ENCODE peak calls at places on chromosome 3, in six cellular contexts. H is GM12878, A is K562, Z is H1, K is GM12892, M is HepG2. N is an unnamed sample.

GRCh38 chr3:184368804-184369183 is 7.3 kb downstream of the POLR2H start:
- DNase-seq in K (no peak), A (no peak), H (no peak), M (no peak), Z (no peak), N (no peak)

GRCh38 chr3:76631251-76631650 is 408.6 kb upstream of the ROBO2 start:
- DNase-seq in M (no peak), Z (no peak), A (no peak), K (no peak), H (no peak), N (no peak)

GRCh38 chr3:4425055-4425454 is 42.0 kb downstream of the SUMF1 start:
- DNase-seq in A (no peak), M (no peak), K (no peak), H (no peak), Z (no peak), N (no peak)

GRCh38 chr3:11155341-11156025 is 1.2 kb downstream of the HRH1 start:
- DNase-seq in Z (peak), M (peak), A (peak), K (no peak), H (no peak), N (no peak)

GRCh38 chr3:102229062-102229655 is 205.7 kb upstream of the ZPLD1 start:
- DNase-seq in K (no peak), Z (peak), H (peak), M (peak), A (peak), N (no peak)

GRCh38 chr3:115052906-115053305 is 94.2 kb downstream of the ZBTB20 start:
- DNase-seq in K (no peak), Z (no peak), M (no peak), H (no peak), A (no peak), N (no peak)

GRCh38 chr3:194300392-194300758 is 50.8 kb downstream of the CPN2 start:
- DNase-seq in H (no peak), K (no peak), M (peak), Z (no peak), A (no peak), N (no peak)

GRCh38 chr3:35296533-35296932 is 342.8 kb upstream of the ARPP21 start:
- DNase-seq in A (no peak), M (no peak), K (no peak), H (no peak), Z (no peak), N (no peak)

GRCh38 chr3:53083496-53083895 is 37.6 kb upstream of the SFMBT1 start:
- DNase-seq in H (no peak), Z (no peak), A (peak), K (no peak), M (no peak), N (no peak)

GRCh38 chr3:14130230-14130629 is 5.4 kb downstream of the TMEM43 start:
- DNase-seq in K (no peak), M (no peak), Z (no peak), A (no peak), H (no peak), N (no peak)

GRCh38 chr3:70840106-70840870 is 527.9 kb upstream of the MDFIC2 start:
- DNase-seq in K (no peak), M (no peak), H (no peak), A (no peak), Z (no peak), N (no peak)

GRCh38 chr3:53234841-53235232 is 21.0 kb downstream of the TKT start:
- DNase-seq in M (no peak), A (no peak), K (peak), Z (no peak), H (no peak), N (no peak)

GRCh38 chr3:28008235-28008634 is 233.2 kb upstream of the CMC1 start:
- DNase-seq in A (no peak), Z (no peak), K (no peak), H (no peak), M (no peak), N (no peak)

GRCh38 chr3:187706966-187707365 is 4.6 kb upstream of the RTP2 start:
- DNase-seq in H (no peak), Z (no peak), M (no peak), A (no peak), K (no peak), N (no peak)

GRCh38 chr3:111691293-111691909 is 96.3 kb upstream of the ZBED2 start:
- DNase-seq in K (no peak), H (no peak), A (peak), M (peak), Z (no peak), N (no peak)

GRCh38 chr3:102129774-102130608 is 280.7 kb downstream of the NFKBIZ start:
- DNase-seq in Z (no peak), A (no peak), M (no peak), H (no peak), K (no peak), N (no peak)

GRCh38 chr3:193978030-193978429 is 157.9 kb upstream of the HES1 start:
- DNase-seq in A (no peak), Z (no peak), M (no peak), K (no peak), H (no peak), N (no peak)

GRCh38 chr3:56133423-56133822 is 334.8 kb downstream of the ERC2 start:
- DNase-seq in A (no peak), H (no peak), Z (no peak), M (no peak), K (no peak), N (no peak)

GRCh38 chr3:180633722-180634121 is 31.8 kb downstream of the TTC14 start:
- DNase-seq in K (no peak), H (no peak), A (no peak), M (no peak), Z (no peak), N (no peak)

GRCh38 chr3:167091186-167091585 is 288.9 kb downstream of the ZBBX start:
- DNase-seq in H (no peak), A (no peak), M (no peak), K (no peak), Z (no peak), N (no peak)

GRCh38 chr3:182921665-182922355 is 58.5 kb downstream of the DCUN1D1 start:
- DNase-seq in H (no peak), A (peak), M (no peak), Z (no peak), K (no peak), N (no peak)

GRCh38 chr3:178223876-178224275 is 312.4 kb upstream of the KCNMB2 start:
- DNase-seq in K (no peak), A (no peak), M (no peak), H (no peak), Z (no peak), N (no peak)

GRCh38 chr3:98525494-98525893 is 2.8 kb upstream of the CLDND1 start:
- DNase-seq in H (no peak), M (no peak), K (no peak), Z (no peak), A (no peak), N (no peak)

GRCh38 chr3:98519351-98519750 is 3.4 kb downstream of the CLDND1 start:
- DNase-seq in A (no peak), H (no peak), M (no peak), K (no peak), Z (no peak), N (no peak)

GRCh38 chr3:98521897-98522537 is 685 bp downstream of the CLDND1 start:
- DNase-seq in M (peak), H (no peak), K (no peak), Z (no peak), A (peak), N (no peak)

GRCh38 chr3:98518816-98519215 is 3.9 kb downstream of the CLDND1 start:
- DNase-seq in Z (no peak), M (no peak), H (no peak), K (no peak), A (no peak), N (no peak)

DNA sequence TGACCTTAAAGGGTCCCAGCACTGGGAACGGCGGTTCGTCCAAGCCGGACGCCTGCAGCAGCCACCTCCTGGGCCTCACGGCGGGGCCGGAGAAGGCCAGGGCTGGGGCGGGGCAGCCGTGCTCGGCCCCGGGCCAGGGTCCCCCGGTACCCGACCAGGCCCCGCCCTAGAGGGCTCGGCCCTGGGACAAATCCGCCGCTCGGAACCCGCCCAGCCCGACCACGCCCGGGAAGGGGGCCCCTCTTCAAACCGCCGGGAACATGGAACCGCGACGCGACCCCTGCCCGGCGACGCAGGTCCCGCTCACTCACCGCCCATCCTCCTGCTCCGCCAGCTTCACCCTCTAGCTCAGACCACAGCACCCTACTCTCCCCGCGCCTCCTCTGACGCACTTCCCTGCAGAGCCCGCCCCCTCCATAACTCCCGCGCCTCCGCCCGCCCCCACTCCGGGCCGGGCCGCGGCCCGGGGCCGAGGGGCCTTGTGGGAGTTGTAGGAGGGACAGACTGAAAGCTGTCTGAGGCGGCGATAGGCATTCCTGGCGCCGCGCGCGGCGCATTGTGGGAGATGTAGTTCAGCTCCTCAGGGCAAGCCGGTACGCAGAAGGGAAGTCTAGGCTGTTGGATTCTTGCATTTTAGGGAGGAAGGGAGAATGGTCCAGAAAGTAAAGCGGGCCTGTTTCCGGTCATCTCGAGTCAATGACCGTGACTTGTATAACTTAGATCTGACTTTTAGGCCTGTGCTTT is at the start of gene CLDND1:
- DNase-seq in K (peak), H (peak), A (peak), Z (peak), M (peak), N (peak)
- TF ChIP-seq POLR2A in K (peak), H (peak), A (peak), Z (peak), M (peak), N (peak)

DNA sequence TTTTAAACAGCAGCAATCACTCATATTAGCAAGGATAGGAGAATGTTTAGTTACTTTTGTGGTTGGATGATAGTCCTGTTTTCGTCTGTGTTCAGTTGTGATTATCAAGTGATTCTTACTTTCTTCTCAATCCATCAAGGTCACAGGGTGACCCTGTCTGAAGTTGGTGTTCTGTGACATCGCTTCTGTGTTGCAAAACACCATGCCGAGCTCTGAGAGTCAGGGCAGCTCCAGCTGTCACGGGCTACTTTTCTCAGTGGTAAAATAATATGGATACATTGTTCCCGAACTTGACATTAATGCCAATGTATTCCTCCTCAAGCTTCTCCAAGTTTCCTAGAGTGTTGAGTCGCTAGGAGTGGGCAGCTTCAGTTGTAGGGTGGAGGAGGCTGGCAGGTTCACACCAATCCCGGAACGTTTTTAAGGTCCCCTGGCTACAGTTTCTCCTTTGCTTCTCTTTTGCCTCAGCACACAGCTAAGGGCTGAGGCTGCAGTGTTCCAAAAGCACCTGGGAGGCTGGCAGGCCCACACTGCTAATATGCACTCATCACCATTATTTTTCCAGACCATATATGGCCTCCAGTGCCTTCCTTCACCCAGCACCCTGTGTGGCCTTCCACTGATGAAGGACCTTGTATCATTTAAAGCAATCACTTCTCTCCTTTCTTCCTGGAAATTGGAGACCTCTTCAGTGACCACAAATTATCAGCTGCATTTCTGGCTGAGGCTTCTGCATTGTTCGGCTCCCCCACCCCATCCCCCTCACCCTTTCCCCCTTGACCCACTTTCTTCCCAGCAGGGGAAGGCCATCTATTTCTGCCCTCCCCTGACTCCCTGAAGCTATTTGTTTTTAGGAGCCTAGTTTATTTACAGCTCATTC is 25.8 kb downstream of the COLQ start:
- DNase-seq in K (no peak), M (no peak), A (no peak), H (no peak), Z (no peak), N (no peak)
- TF ChIP-seq POLR2AphosphoS5 in K (no peak), M (no peak), A (no peak), H (no peak), Z (no peak), N (no peak)

DNA sequence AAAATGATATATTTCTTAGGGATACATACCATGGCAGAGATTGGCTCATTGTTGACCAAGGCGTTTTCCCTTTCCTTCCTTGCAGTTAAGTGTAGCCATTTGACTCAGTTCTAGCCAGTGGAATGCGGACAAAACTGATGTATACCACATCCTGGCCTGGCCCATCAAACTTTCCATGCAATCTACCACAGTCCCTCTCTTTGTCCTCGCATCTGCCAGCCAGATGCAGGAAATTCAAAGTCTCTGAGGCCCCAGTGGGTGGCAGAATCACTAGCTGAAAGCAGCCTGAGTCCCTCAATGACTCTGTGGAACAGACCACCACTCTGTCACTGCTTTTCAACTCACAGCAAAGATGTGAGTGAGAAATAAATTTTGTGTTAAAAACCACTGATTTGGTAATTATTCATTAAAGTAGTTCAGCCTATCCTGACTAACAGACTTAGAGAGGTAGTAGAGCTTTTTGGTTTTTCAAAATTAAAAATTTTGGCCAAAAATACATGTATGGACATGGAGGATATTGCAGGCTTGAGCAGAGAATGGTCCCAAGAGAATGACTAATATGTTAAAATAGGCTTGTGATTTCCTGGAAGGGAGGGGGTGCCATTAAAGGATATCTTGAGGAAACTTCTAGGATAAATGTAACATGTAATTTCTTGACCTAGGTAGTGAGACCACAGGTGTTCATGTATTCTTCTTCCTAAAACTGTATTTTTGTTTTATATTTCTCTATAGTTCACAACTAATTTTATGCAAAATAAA is 10.9 kb downstream of the LRRFIP2 start:
- DNase-seq in K (no peak), H (no peak), Z (no peak), A (no peak), M (no peak), N (no peak)
- TF ChIP-seq TAF1 in K (no peak), H (no peak), Z (no peak), A (no peak), M (no peak), N (no peak)

DNA sequence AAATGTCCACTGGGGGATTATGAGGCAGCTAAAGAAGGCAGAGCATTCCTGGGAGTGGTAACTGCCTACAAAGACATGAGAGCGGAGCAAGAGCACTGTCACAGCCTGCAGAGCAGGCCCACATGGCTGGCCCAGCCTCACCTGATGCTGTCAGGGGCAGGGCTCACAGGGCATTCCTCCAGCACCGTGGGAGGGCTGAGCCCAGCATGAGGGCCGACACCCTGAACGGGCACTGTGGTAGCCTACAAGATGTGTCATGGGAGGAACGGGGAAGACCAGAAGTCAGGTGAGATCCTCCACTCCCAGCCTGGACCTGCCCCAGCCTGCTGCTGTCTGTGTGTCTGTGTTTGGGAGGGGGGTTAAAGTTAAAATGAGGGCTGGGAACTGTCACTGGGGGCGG is 30.1 kb downstream of the CCDC12 start:
- DNase-seq in Z (no peak), H (no peak), M (no peak), K (no peak), A (no peak), N (no peak)
- TF ChIP-seq POLR2A in Z (no peak), H (no peak), M (no peak), K (no peak), A (no peak), N (no peak)

GRCh38 chr3:44048196-44048924 is 193.3 kb upstream of the TOPAZ1 start:
- DNase-seq in A (no peak), H (no peak), M (no peak), K (no peak), Z (no peak), N (no peak)

GRCh38 chr3:44048949-44049348 is 192.7 kb upstream of the TOPAZ1 start:
- DNase-seq in A (no peak), Z (no peak), M (no peak), K (no peak), H (no peak), N (no peak)

GRCh38 chr3:44050051-44050570 is 191.6 kb upstream of the TOPAZ1 start:
- DNase-seq in A (no peak), H (no peak), M (no peak), Z (no peak), K (no peak), N (no peak)

GRCh38 chr3:44045476-44046275 is 196.0 kb upstream of the TOPAZ1 start:
- DNase-seq in H (peak), A (peak), K (peak), M (no peak), Z (no peak), N (peak)

DNA sequence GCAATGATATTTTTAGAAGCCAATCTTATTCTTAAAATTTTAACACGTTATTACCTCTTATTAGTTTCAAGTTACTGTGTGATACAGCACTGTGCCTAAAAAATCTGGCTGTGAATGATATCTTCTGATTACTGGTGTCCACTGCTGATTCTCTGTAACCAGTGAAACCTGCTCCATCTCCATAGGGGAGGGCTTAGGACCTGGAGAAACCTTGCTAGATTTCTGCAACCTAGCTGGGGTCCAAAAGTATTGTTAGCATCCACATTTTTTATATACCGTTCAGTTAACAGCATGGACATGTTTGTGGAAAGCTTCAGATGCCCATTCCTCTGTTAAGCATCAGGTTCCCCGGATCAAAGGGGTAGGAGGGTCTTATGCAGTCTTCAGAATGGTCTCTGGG is 193.9 kb upstream of the TOPAZ1 start:
- DNase-seq in Z (no peak), A (no peak), H (no peak), M (no peak), K (no peak), N (no peak)
- TF ChIP-seq POLR2AphosphoS5 in Z (no peak), A (no peak), H (no peak), M (no peak), K (no peak), N (no peak)

GRCh38 chr3:150146891-150147761 is 176.4 kb upstream of the PFN2 start:
- DNase-seq in K (no peak), H (no peak), M (no peak), A (no peak), Z (no peak), N (no peak)
- TF ChIP-seq TAF1 in K (no peak), H (no peak), M (no peak), A (no peak), Z (no peak), N (no peak)

DNA sequence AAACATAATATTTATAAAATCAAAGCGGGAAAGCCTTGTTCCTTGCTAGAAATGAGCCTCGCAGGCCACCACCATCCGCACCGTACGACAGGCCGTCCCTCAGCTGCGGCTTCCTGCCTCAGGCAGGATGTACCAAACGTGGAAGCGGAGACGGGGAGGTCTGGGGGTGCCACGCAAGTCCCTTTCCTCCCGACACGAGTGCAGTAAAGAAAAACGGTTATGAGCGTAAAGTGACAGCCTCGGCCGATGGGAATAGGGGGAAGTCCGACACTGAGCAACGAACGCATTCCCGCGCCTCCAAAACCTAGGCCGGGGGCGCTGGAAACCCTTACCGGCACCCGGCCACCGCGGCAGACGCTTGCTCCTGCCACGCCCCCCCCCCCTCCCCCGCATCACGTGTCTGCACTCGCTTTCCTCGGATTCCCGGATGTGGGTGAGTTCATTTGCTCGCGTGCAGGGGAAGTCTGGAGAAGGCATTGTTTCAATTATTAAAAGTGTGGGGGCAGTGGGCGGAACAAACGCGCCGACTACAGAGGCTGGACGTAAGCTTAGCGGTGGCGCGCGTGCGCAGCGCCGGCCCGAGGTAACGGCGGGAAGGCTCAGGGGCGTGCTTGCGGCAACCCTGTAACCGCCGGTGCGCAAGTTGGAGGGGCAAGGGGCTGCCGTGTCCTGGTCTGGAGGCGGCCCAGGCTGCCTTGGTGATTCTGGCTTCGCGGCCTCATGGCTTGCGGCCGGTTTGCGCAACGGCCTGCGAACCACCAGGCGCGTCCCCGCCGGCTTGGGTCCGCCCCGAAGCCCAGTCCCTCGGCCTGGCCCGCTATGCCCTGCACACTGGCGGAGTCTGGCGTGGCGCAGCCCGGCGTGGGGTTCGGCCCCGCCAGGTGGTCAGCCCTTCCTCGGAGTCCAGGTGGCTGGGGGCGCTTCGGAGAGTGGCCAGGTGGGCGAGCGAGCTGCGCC is at the start of the genes ANAPC13 and CEP63:
- DNase-seq in K (peak), A (peak), H (peak), M (peak), Z (peak), N (peak)
- TF ChIP-seq POLR2A in K (peak), A (peak), H (peak), M (peak), Z (peak), N (peak)

N was measured in GM12891.